ENCODE peak calls at places on chromosome 17, in nine cellular contexts. Z is PC-3; B is fibroblast of villous mesenchyme; D is activated naive CD4-positive, alpha-beta T cell treated with anti-CD3 and anti-CD28 coated beads, Interleukin-2, amount 10 ng/mL, durations not matched to agents 7 days and 5 days; J is AML-193; M is activated CD4-positive, alpha-beta T cell treated with anti-CD3 and anti-CD28 coated beads for 1 hour; A is fibroblast of mammary gland; I is stimulated activated CD4-positive, alpha-beta T cell treated with anti-CD3 and anti-CD28 coated beads, Interleukin-15, amount 100 ng/mL, for 24 hours; N is hypothalamus. U is an unnamed sample.

GRCh38 chr17:18028684-18029540 is 10.1 kb downstream of the ATPAF2 start:
- DNase-seq in B (no peak), J (no peak), A (no peak), M (no peak), I (no peak), D (no peak), Z (no peak), N (no peak), U (no peak)

GRCh38 chr17:72838068-72838467 is 254.4 kb downstream of the SLC39A11 start:
- DNase-seq in Z (no peak), N (no peak), B (no peak), I (no peak), J (no peak), M (no peak), A (no peak), D (no peak), U (no peak)

GRCh38 chr17:74119960-74120359 is 83.5 kb upstream of the RPL38 start:
- DNase-seq in M (no peak), B (no peak), D (no peak), N (peak), A (no peak), Z (no peak), J (no peak), I (no peak), U (no peak)

GRCh38 chr17:81720267-81721071 is 8.4 kb downstream of the SLC25A10 start:
- DNase-seq in J (no peak), D (no peak), M (no peak), I (peak), N (no peak), Z (no peak), A (no peak), B (no peak), U (no peak)

GRCh38 chr17:35423761-35424160 is 8.5 kb downstream of the SLFN12 start:
- DNase-seq in Z (no peak), N (no peak), B (peak), A (peak), J (no peak), M (no peak), D (no peak), I (no peak), U (peak)

GRCh38 chr17:64323774-64324173 is 60.7 kb upstream of the TEX2 start:
- DNase-seq in I (no peak), J (no peak), Z (no peak), B (no peak), D (no peak), A (no peak), M (no peak), N (no peak), U (no peak)

GRCh38 chr17:29677139-29677834 is 54.6 kb upstream of the CORO6 start:
- DNase-seq in I (no peak), D (no peak), Z (no peak), B (peak), A (peak), N (no peak), J (no peak), M (no peak), U (no peak)

GRCh38 chr17:77231076-77231871 is 90.5 kb downstream of the SEC14L1 start:
- DNase-seq in N (no peak), Z (no peak), B (no peak), I (no peak), D (no peak), J (no peak), M (no peak), A (no peak), U (no peak)

GRCh38 chr17:35160354-35161201 is 13.0 kb downstream of the UNC45B start:
- DNase-seq in J (no peak), N (no peak), M (no peak), Z (no peak), A (no peak), I (peak), D (peak), B (no peak), U (no peak)

GRCh38 chr17:43882761-43883415 is 24.4 kb downstream of the MPP2 start:
- DNase-seq in N (no peak), I (no peak), B (no peak), Z (no peak), M (no peak), A (no peak), J (no peak), D (no peak), U (no peak)

GRCh38 chr17:48191362-48191761 is 83.8 kb downstream of the SNX11 start:
- DNase-seq in N (no peak), M (no peak), J (no peak), A (no peak), D (no peak), I (no peak), B (no peak), Z (no peak), U (no peak)

GRCh38 chr17:11874756-11875155 is 122.5 kb downstream of the ZNF18 start:
- DNase-seq in J (no peak), I (no peak), N (no peak), B (no peak), D (no peak), Z (no peak), A (no peak), M (no peak), U (no peak)

GRCh38 chr17:56661906-56662305 is 68.4 kb downstream of the NOG start:
- DNase-seq in I (no peak), A (no peak), N (no peak), Z (no peak), D (no peak), J (no peak), B (no peak), M (no peak), U (no peak)

GRCh38 chr17:40035162-40035559 is 19.0 kb downstream of the MED24 start:
- DNase-seq in D (no peak), A (peak), B (peak), N (peak), J (peak), Z (no peak), M (no peak), I (no peak), U (peak)

GRCh38 chr17:4074831-4075495 is 67.9 kb downstream of the ZZEF1 start:
- DNase-seq in A (peak), M (no peak), I (no peak), B (peak), Z (peak), D (peak), J (peak), N (no peak), U (no peak)

GRCh38 chr17:48148029-48148759 is 40.6 kb downstream of the SNX11 start:
- DNase-seq in I (no peak), B (no peak), M (no peak), Z (no peak), D (no peak), J (peak), N (no peak), A (no peak), U (no peak)

GRCh38 chr17:42133461-42134041 is 10.9 kb downstream of the HSPB9 start:
- DNase-seq in A (no peak), J (no peak), D (no peak), N (no peak), B (no peak), Z (no peak), I (peak), M (no peak), U (no peak)

U was measured in brain microvascular endothelial cell.